ENCODE peak calls at places on chromosomes 11 and 22, in nine cellular contexts. One of them, this sample, is unnamed.
A peak's percentile ranks its signal among the peaks of the same experiment; 100 is the strongest.

GRCh38 chr11:118921121-118921928 is 4.4 kb downstream of the BCL9L start:
- DNase-seq in stomach: no peak
- DNase-seq in transverse colon: peak; percentile 61
- DNase-seq in GM12878: no peak
- DNase-seq in sigmoid colon: peak; percentile 93
- DNase-seq in tibial nerve: peak; percentile 85
- DNase-seq in upper lobe of left lung: no peak
- DNase-seq in ovary: peak; percentile 81
- DNase-seq in A549: peak; percentile 89
- DNase-seq in this sample: peak; percentile 94

GRCh38 chr11:88428959-88429358 is 91.4 kb upstream of the CTSC start:
- DNase-seq in transverse colon: no peak
- DNase-seq in GM12878: no peak
- DNase-seq in sigmoid colon: no peak
- DNase-seq in upper lobe of left lung: no peak
- DNase-seq in tibial nerve: no peak
- DNase-seq in A549: no peak
- DNase-seq in ovary: no peak
- DNase-seq in stomach: no peak
- DNase-seq in this sample: no peak

GRCh38 chr11:124762077-124762623 is at the start of gene ESAM:
- DNase-seq in ovary: no peak
- DNase-seq in sigmoid colon: no peak
- DNase-seq in GM12878: no peak
- DNase-seq in upper lobe of left lung: peak; percentile 95
- DNase-seq in transverse colon: peak; percentile 84
- DNase-seq in tibial nerve: no peak
- DNase-seq in A549: peak; percentile 17
- DNase-seq in stomach: peak; percentile 76
- DNase-seq in this sample: no peak

GRCh38 chr11:32430586-32431357 is 4.6 kb downstream of the WT1 start:
- DNase-seq in GM12878: no peak
- DNase-seq in ovary: peak; percentile 88
- DNase-seq in upper lobe of left lung: peak; percentile 74
- DNase-seq in sigmoid colon: no peak
- DNase-seq in transverse colon: no peak
- DNase-seq in tibial nerve: no peak
- DNase-seq in A549: no peak
- DNase-seq in stomach: no peak
- DNase-seq in this sample: no peak

GRCh38 chr11:19938051-19938856 is 222.0 kb downstream of the DBX1 start:
- DNase-seq in ovary: peak; percentile 44
- DNase-seq in sigmoid colon: no peak
- DNase-seq in tibial nerve: peak; percentile 45
- DNase-seq in GM12878: no peak
- DNase-seq in upper lobe of left lung: no peak
- DNase-seq in transverse colon: peak; percentile 49
- DNase-seq in stomach: peak; percentile 53
- DNase-seq in A549: peak; percentile 63
- DNase-seq in this sample: peak; percentile 40

GRCh38 chr11:75476716-75477613 is 44.0 kb upstream of the KLHL35 start:
- DNase-seq in A549: no peak
- DNase-seq in stomach: peak; percentile 83
- DNase-seq in ovary: no peak
- DNase-seq in sigmoid colon: no peak
- DNase-seq in upper lobe of left lung: peak; percentile 61
- DNase-seq in transverse colon: no peak
- DNase-seq in GM12878: no peak
- DNase-seq in tibial nerve: no peak
- DNase-seq in this sample: no peak

GRCh38 chr11:86592047-86592564 is 80.3 kb downstream of the ME3 start:
- DNase-seq in transverse colon: no peak
- DNase-seq in ovary: no peak
- DNase-seq in tibial nerve: no peak
- DNase-seq in sigmoid colon: no peak
- DNase-seq in upper lobe of left lung: no peak
- DNase-seq in stomach: no peak
- DNase-seq in GM12878: no peak
- DNase-seq in A549: no peak
- DNase-seq in this sample: no peak

GRCh38 chr22:37211075-37211852 is 1.0 kb downstream of the SSTR3 start:
- DNase-seq in sigmoid colon: peak; percentile 46
- DNase-seq in transverse colon: no peak
- DNase-seq in stomach: no peak
- DNase-seq in ovary: peak; percentile 54
- DNase-seq in A549: no peak
- DNase-seq in tibial nerve: no peak
- DNase-seq in upper lobe of left lung: no peak
- DNase-seq in GM12878: no peak
- DNase-seq in this sample: no peak

GRCh38 chr11:9615031-9615451 is 41.6 kb downstream of the WEE1 start:
- DNase-seq in GM12878: peak; percentile 77
- DNase-seq in stomach: no peak
- DNase-seq in A549: no peak
- DNase-seq in transverse colon: no peak
- DNase-seq in upper lobe of left lung: no peak
- DNase-seq in ovary: no peak
- DNase-seq in tibial nerve: no peak
- DNase-seq in sigmoid colon: no peak
- DNase-seq in this sample: no peak

GRCh38 chr22:46087816-46088277 is 62.5 kb upstream of the PPARA start:
- DNase-seq in sigmoid colon: peak; percentile 98
- DNase-seq in transverse colon: peak; percentile 80
- DNase-seq in tibial nerve: peak; percentile 93
- DNase-seq in upper lobe of left lung: peak; percentile 94
- DNase-seq in GM12878: no peak
- DNase-seq in ovary: peak; percentile 96
- DNase-seq in stomach: peak; percentile 88
- DNase-seq in A549: peak; percentile 67
- DNase-seq in this sample: no peak

GRCh38 chr22:47107431-47107830 is 345.0 kb downstream of the TBC1D22A start:
- DNase-seq in stomach: no peak
- DNase-seq in ovary: no peak
- DNase-seq in A549: no peak
- DNase-seq in transverse colon: no peak
- DNase-seq in sigmoid colon: no peak
- DNase-seq in GM12878: no peak
- DNase-seq in upper lobe of left lung: no peak
- DNase-seq in tibial nerve: no peak
- DNase-seq in this sample: no peak

GRCh38 chr11:73652856-73653559 is 6.6 kb downstream of the PLEKHB1 start:
- DNase-seq in ovary: no peak
- DNase-seq in stomach: no peak
- DNase-seq in tibial nerve: no peak
- DNase-seq in transverse colon: no peak
- DNase-seq in A549: no peak
- DNase-seq in sigmoid colon: no peak
- DNase-seq in upper lobe of left lung: no peak
- DNase-seq in GM12878: no peak
- DNase-seq in this sample: peak; percentile 42

GRCh38 chr11:73655686-73656085 is 9.3 kb downstream of the PLEKHB1 start:
- DNase-seq in tibial nerve: no peak
- DNase-seq in ovary: no peak
- DNase-seq in stomach: no peak
- DNase-seq in transverse colon: no peak
- DNase-seq in sigmoid colon: no peak
- DNase-seq in GM12878: no peak
- DNase-seq in A549: no peak
- DNase-seq in upper lobe of left lung: peak; percentile 46
- DNase-seq in this sample: no peak

GRCh38 chr11:73653996-73654395 is 7.6 kb downstream of the PLEKHB1 start:
- DNase-seq in tibial nerve: no peak
- DNase-seq in upper lobe of left lung: no peak
- DNase-seq in stomach: no peak
- DNase-seq in sigmoid colon: no peak
- DNase-seq in GM12878: no peak
- DNase-seq in A549: no peak
- DNase-seq in transverse colon: no peak
- DNase-seq in ovary: no peak
- DNase-seq in this sample: no peak

GRCh38 chr11:73652046-73652730 is 5.8 kb downstream of the PLEKHB1 start:
- DNase-seq in ovary: no peak
- DNase-seq in upper lobe of left lung: no peak
- DNase-seq in stomach: no peak
- DNase-seq in GM12878: no peak
- DNase-seq in transverse colon: peak; percentile 14
- DNase-seq in sigmoid colon: peak; percentile 78
- DNase-seq in A549: no peak
- DNase-seq in tibial nerve: peak; percentile 37
- DNase-seq in this sample: peak; percentile 97

GRCh38 chr11:73654482-73655021 is 8.2 kb downstream of the PLEKHB1 start:
- DNase-seq in tibial nerve: no peak
- DNase-seq in stomach: no peak
- DNase-seq in GM12878: no peak
- DNase-seq in sigmoid colon: no peak
- DNase-seq in upper lobe of left lung: no peak
- DNase-seq in transverse colon: no peak
- DNase-seq in ovary: no peak
- DNase-seq in A549: no peak
- DNase-seq in this sample: peak; percentile 78
- TF ChIP-seq EP300 in tibial nerve: no peak
- TF ChIP-seq EP300 in stomach: no peak
- TF ChIP-seq EP300 in GM12878: no peak
- TF ChIP-seq EP300 in sigmoid colon: no peak
- TF ChIP-seq EP300 in upper lobe of left lung: no peak
- TF ChIP-seq EP300 in transverse colon: no peak
- TF ChIP-seq EP300 in ovary: no peak
- TF ChIP-seq EP300 in A549: no peak
- TF ChIP-seq EP300 in this sample: no peak

GRCh38 chr11:34614334-34615113 is 6.4 kb upstream of the EHF start:
- DNase-seq in sigmoid colon: no peak
- DNase-seq in transverse colon: no peak
- DNase-seq in ovary: no peak
- DNase-seq in GM12878: no peak
- DNase-seq in upper lobe of left lung: no peak
- DNase-seq in stomach: no peak
- DNase-seq in A549: no peak
- DNase-seq in tibial nerve: peak; percentile 21
- DNase-seq in this sample: no peak
- TF ChIP-seq EP300 in sigmoid colon: no peak
- TF ChIP-seq EP300 in transverse colon: no peak
- TF ChIP-seq EP300 in ovary: no peak
- TF ChIP-seq EP300 in GM12878: no peak
- TF ChIP-seq EP300 in upper lobe of left lung: no peak
- TF ChIP-seq EP300 in stomach: no peak
- TF ChIP-seq EP300 in A549: no peak
- TF ChIP-seq EP300 in tibial nerve: no peak
- TF ChIP-seq EP300 in this sample: no peak

GRCh38 chr11:57407010-57407409 is 16.6 kb upstream of the PRG2 start:
- DNase-seq in stomach: no peak
- DNase-seq in transverse colon: no peak
- DNase-seq in sigmoid colon: no peak
- DNase-seq in A549: no peak
- DNase-seq in ovary: no peak
- DNase-seq in tibial nerve: no peak
- DNase-seq in GM12878: no peak
- DNase-seq in upper lobe of left lung: no peak
- DNase-seq in this sample: no peak

GRCh38 chr11:57405271-57405890 is 14.9 kb upstream of the PRG2 start:
- DNase-seq in A549: no peak
- DNase-seq in GM12878: no peak
- DNase-seq in upper lobe of left lung: no peak
- DNase-seq in transverse colon: no peak
- DNase-seq in tibial nerve: no peak
- DNase-seq in ovary: no peak
- DNase-seq in stomach: no peak
- DNase-seq in sigmoid colon: no peak
- DNase-seq in this sample: no peak

GRCh38 chr11:57407521-57407920 is 17.1 kb upstream of the PRG2 start:
- DNase-seq in sigmoid colon: no peak
- DNase-seq in transverse colon: no peak
- DNase-seq in upper lobe of left lung: no peak
- DNase-seq in GM12878: no peak
- DNase-seq in stomach: no peak
- DNase-seq in A549: no peak
- DNase-seq in ovary: no peak
- DNase-seq in tibial nerve: no peak
- DNase-seq in this sample: no peak

GRCh38 chr11:57407941-57408475 is 17.6 kb upstream of the PRG2 start:
- DNase-seq in stomach: no peak
- DNase-seq in transverse colon: no peak
- DNase-seq in A549: no peak
- DNase-seq in GM12878: no peak
- DNase-seq in ovary: no peak
- DNase-seq in upper lobe of left lung: no peak
- DNase-seq in sigmoid colon: no peak
- DNase-seq in tibial nerve: no peak
- DNase-seq in this sample: no peak

DNA sequence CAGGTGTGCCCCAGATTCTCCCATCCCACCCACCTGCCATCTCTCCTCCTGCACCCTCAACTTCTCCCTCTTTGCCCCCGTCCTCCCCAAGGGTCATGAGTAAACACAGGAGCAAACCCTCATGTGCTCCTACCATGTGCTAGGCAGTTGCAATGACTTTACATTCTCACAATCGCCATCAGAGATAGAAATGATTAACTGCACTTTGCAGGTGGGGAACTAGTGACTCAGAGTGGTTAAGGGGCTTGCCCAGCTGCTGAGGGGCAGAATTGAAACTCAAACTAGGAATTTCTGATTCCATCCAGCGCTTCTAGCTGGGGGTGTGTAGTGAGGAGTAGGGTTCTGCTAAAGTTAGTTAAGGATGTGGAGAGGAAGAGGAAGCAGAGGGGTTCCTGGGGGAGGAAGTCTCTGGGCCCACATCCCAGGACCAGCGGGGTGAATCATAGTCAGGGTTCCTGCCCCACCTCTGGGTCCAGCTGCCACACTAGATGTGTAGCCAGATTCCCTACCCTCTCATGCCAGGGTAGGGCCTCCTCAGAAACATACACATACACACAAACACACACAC is 16.0 kb upstream of the PRG2 start:
- DNase-seq in ovary: no peak
- DNase-seq in A549: no peak
- DNase-seq in GM12878: peak; percentile 64
- DNase-seq in sigmoid colon: no peak
- DNase-seq in upper lobe of left lung: no peak
- DNase-seq in stomach: no peak
- DNase-seq in transverse colon: no peak
- DNase-seq in tibial nerve: peak; percentile 13
- DNase-seq in this sample: no peak
- TF ChIP-seq EP300 in ovary: no peak
- TF ChIP-seq EP300 in A549: no peak
- TF ChIP-seq EP300 in GM12878: peak; percentile 82
- TF ChIP-seq EP300 in sigmoid colon: no peak
- TF ChIP-seq EP300 in upper lobe of left lung: no peak
- TF ChIP-seq EP300 in stomach: no peak
- TF ChIP-seq EP300 in transverse colon: no peak
- TF ChIP-seq EP300 in tibial nerve: no peak
- TF ChIP-seq EP300 in this sample: no peak

DNA sequence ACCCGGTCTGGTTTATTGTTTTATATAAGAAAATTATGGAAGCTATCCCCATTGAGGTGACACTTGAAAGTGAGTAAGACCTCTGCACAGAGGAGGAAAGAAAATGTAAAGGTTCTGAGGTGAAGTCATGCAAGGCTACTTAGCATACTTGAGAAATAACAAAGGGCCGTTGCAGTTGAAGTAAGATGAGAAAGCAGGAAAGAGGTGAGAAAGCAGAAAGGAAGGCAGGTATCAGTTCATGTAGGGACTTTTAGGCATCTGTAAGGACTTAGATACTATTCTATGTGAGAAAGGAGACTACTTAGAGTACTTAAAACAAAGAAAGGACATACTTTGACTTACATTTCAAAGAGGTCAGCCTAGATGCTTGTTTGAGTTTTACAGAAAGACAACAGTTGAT is 84.7 kb downstream of the CASP12 start:
- DNase-seq in tibial nerve: no peak
- DNase-seq in A549: no peak
- DNase-seq in transverse colon: no peak
- DNase-seq in stomach: no peak
- DNase-seq in upper lobe of left lung: no peak
- DNase-seq in ovary: no peak
- DNase-seq in sigmoid colon: no peak
- DNase-seq in GM12878: no peak
- DNase-seq in this sample: no peak
- TF ChIP-seq EP300 in tibial nerve: no peak
- TF ChIP-seq EP300 in A549: no peak
- TF ChIP-seq EP300 in transverse colon: no peak
- TF ChIP-seq EP300 in stomach: no peak
- TF ChIP-seq EP300 in upper lobe of left lung: no peak
- TF ChIP-seq EP300 in ovary: no peak
- TF ChIP-seq EP300 in sigmoid colon: no peak
- TF ChIP-seq EP300 in GM12878: no peak
- TF ChIP-seq EP300 in this sample: no peak